ENCODE peak calls at places on chromosomes 16 and 17, in seven cellular contexts. G is GM23338, L is PC-9, F is tibial artery, T is left ventricle myocardium inferior, C is IMR-90, M is A549. V is an unnamed sample.

GRCh38 chr16:49643429-49644142 is 212.3 kb downstream of the ZNF423 start:
- DNase-seq in G (no peak), L (no peak), F (no peak), T (no peak), C (peak), M (no peak), V (peak)

GRCh38 chr17:19383681-19384470 is 3.1 kb downstream of the MFAP4 start:
- DNase-seq in G (no peak), L (no peak), F (peak), T (peak), C (peak), M (no peak), V (peak)

GRCh38 chr17:10733666-10734065 is 3.8 kb upstream of the TMEM220 start:
- DNase-seq in G (no peak), L (no peak), F (no peak), T (no peak), C (no peak), M (no peak), V (no peak)

GRCh38 chr17:62819511-62820221 is 11.6 kb upstream of the MARCHF10 start:
- DNase-seq in G (peak), L (peak), F (no peak), T (peak), C (peak), M (peak), V (peak)

GRCh38 chr16:2501938-2502900 is 11.5 kb upstream of the ATP6V0C start:
- DNase-seq in G (no peak), L (no peak), F (no peak), T (no peak), C (no peak), M (no peak), V (no peak)

GRCh38 chr17:5555254-5555653 is 29.1 kb downstream of the NLRP1 start:
- DNase-seq in G (no peak), L (peak), F (no peak), T (no peak), C (peak), M (no peak), V (no peak)

GRCh38 chr16:53944026-53944425 is 240.1 kb downstream of the FTO start:
- DNase-seq in G (no peak), L (peak), F (no peak), T (no peak), C (peak), M (no peak), V (no peak)

GRCh38 chr16:75224683-75225082 is 5.9 kb downstream of the CTRB1 start:
- DNase-seq in G (peak), L (no peak), F (peak), T (no peak), C (no peak), M (no peak), V (no peak)

GRCh38 chr17:73308017-73308823 is 3.6 kb downstream of the CDC42EP4 start:
- DNase-seq in G (no peak), L (peak), F (peak), T (peak), C (peak), M (peak), V (peak)

GRCh38 chr17:42274273-42274542 is 2.0 kb downstream of the STAT5B start:
- DNase-seq in G (no peak), L (no peak), F (no peak), T (no peak), C (no peak), M (no peak), V (no peak)

GRCh38 chr16:15879255-15879804 is 9.1 kb downstream of the CEP20 start:
- DNase-seq in G (no peak), L (peak), F (no peak), T (no peak), C (peak), M (peak), V (peak)

GRCh38 chr17:68794636-68795503 is 160.3 kb downstream of the ABCA8 start:
- DNase-seq in G (peak), L (no peak), F (no peak), T (peak), C (peak), M (no peak), V (peak)

GRCh38 chr16:75070055-75070841 is 46.3 kb downstream of the LDHD start:
- DNase-seq in G (no peak), L (no peak), F (no peak), T (peak), C (no peak), M (peak), V (no peak)

GRCh38 chr16:80936410-80936809 is 70.3 kb downstream of the CMC2 start:
- DNase-seq in G (no peak), L (no peak), F (no peak), T (no peak), C (peak), M (no peak), V (peak)

GRCh38 chr17:57906910-57907309 is 48.3 kb downstream of the CUEDC1 start:
- DNase-seq in G (peak), L (no peak), F (no peak), T (no peak), C (no peak), M (peak), V (no peak)

GRCh38 chr17:1907818-1908698 is 78.3 kb downstream of the RPA1 start:
- DNase-seq in G (peak), L (no peak), F (no peak), T (no peak), C (peak), M (no peak), V (peak)

GRCh38 chr17:19354123-19354522 is 8.4 kb downstream of the B9D1 start:
- DNase-seq in G (no peak), L (peak), F (no peak), T (no peak), C (peak), M (peak), V (peak)

GRCh38 chr16:75494696-75495601 is at the start of gene CHST6:
- DNase-seq in G (peak), L (no peak), F (no peak), T (peak), C (no peak), M (peak), V (peak)

GRCh38 chr17:42414782-42415409 is 8.2 kb downstream of the CAVIN1 start:
- DNase-seq in G (no peak), L (no peak), F (no peak), T (no peak), C (no peak), M (no peak), V (no peak)

GRCh38 chr16:22004321-22004720 is 3.4 kb upstream of the PDZD9 start:
- DNase-seq in G (no peak), L (no peak), F (no peak), T (no peak), C (no peak), M (no peak), V (no peak)

GRCh38 chr17:51260960-51261958 is 913 bp downstream of the UTP18 start:
- DNase-seq in G (peak), L (no peak), F (peak), T (peak), C (no peak), M (no peak), V (peak)

GRCh38 chr16:84514874-84515835 is 10.7 kb upstream of the MEAK7 start:
- DNase-seq in G (no peak), L (peak), F (no peak), T (peak), C (no peak), M (no peak), V (no peak)

GRCh38 chr16:48580925-48581500 is 29.0 kb downstream of the N4BP1 start:
- DNase-seq in G (no peak), L (no peak), F (no peak), T (no peak), C (no peak), M (no peak), V (no peak)

GRCh38 chr17:31820691-31821435 is 38.2 kb downstream of the COPRS start:
- DNase-seq in G (no peak), L (no peak), F (no peak), T (no peak), C (peak), M (no peak), V (no peak)

GRCh38 chr16:11203111-11203623 is 52.8 kb downstream of the SOCS1 start:
- DNase-seq in G (no peak), L (peak), F (no peak), T (no peak), C (no peak), M (no peak), V (no peak)

GRCh38 chr17:57305918-57306317 is 49.6 kb downstream of the MSI2 start:
- DNase-seq in G (no peak), L (peak), F (no peak), T (no peak), C (no peak), M (no peak), V (no peak)

GRCh38 chr17:37299257-37299985 is 76.4 kb upstream of the C17orf78 start:
- DNase-seq in G (peak), L (no peak), F (no peak), T (no peak), C (no peak), M (no peak), V (peak)

GRCh38 chr17:50102164-50102991 is 7.2 kb downstream of the PDK2 start:
- DNase-seq in G (no peak), L (peak), F (peak), T (peak), C (no peak), M (no peak), V (no peak)

GRCh38 chr17:14499976-14500375 is 199.1 kb downstream of the HS3ST3B1 start:
- DNase-seq in G (no peak), L (no peak), F (no peak), T (no peak), C (no peak), M (no peak), V (no peak)

GRCh38 chr17:78179372-78179771 is 7.5 kb downstream of the TK1 start:
- DNase-seq in G (no peak), L (peak), F (peak), T (no peak), C (peak), M (no peak), V (peak)

GRCh38 chr16:19113577-19114358 is at the start of gene ITPRIPL2:
- DNase-seq in G (peak), L (peak), F (peak), T (peak), C (peak), M (peak), V (peak)

GRCh38 chr16:734981-735881 is 5.6 kb downstream of the CIAO3 start:
- DNase-seq in G (no peak), L (peak), F (peak), T (no peak), C (no peak), M (no peak), V (no peak)

GRCh38 chr16:88383401-88384221 is 852 bp downstream of the ZNF469 start:
- DNase-seq in G (peak), L (no peak), F (peak), T (peak), C (peak), M (peak), V (peak)

GRCh38 chr17:31549121-31549524 is 157.6 kb downstream of the RAB11FIP4 start:
- DNase-seq in G (no peak), L (no peak), F (no peak), T (no peak), C (no peak), M (peak), V (no peak)

GRCh38 chr17:77358801-77359716 is 218.3 kb downstream of the SEC14L1 start:
- DNase-seq in G (no peak), L (no peak), F (no peak), T (no peak), C (no peak), M (no peak), V (no peak)

GRCh38 chr17:82243648-82244412 is 15.0 kb downstream of the SLC16A3 start:
- DNase-seq in G (no peak), L (no peak), F (no peak), T (no peak), C (no peak), M (no peak), V (no peak)

GRCh38 chr17:50556803-50557202 is 3.7 kb upstream of the CACNA1G start:
- DNase-seq in G (no peak), L (no peak), F (no peak), T (peak), C (no peak), M (no peak), V (no peak)

GRCh38 chr16:47905771-47906170 is 250.0 kb downstream of the ABCC12 start:
- DNase-seq in G (no peak), L (no peak), F (no peak), T (no peak), C (peak), M (no peak), V (peak)

GRCh38 chr17:48539177-48539576 is 5.7 kb downstream of the HOXB2 start:
- DNase-seq in G (no peak), L (no peak), F (no peak), T (no peak), C (peak), M (no peak), V (no peak)

GRCh38 chr16:89593841-89594240 is 18.3 kb downstream of the CPNE7 start:
- DNase-seq in G (no peak), L (no peak), F (no peak), T (no peak), C (no peak), M (no peak), V (no peak)

GRCh38 chr17:71022758-71023157 is 853.4 kb downstream of the KCNJ2 start:
- DNase-seq in G (no peak), L (no peak), F (no peak), T (no peak), C (no peak), M (no peak), V (no peak)

GRCh38 chr17:71024969-71025368 is 855.6 kb downstream of the KCNJ2 start:
- DNase-seq in G (no peak), L (no peak), F (no peak), T (no peak), C (no peak), M (no peak), V (no peak)

GRCh38 chr17:71024172-71024571 is 854.8 kb downstream of the KCNJ2 start:
- DNase-seq in G (no peak), L (no peak), F (no peak), T (no peak), C (peak), M (no peak), V (peak)

GRCh38 chr17:71019699-71020098 is 850.4 kb downstream of the KCNJ2 start:
- DNase-seq in G (peak), L (no peak), F (no peak), T (no peak), C (no peak), M (no peak), V (no peak)

GRCh38 chr17:71023631-71024030 is 854.3 kb downstream of the KCNJ2 start:
- DNase-seq in G (no peak), L (no peak), F (no peak), T (no peak), C (no peak), M (no peak), V (peak)
- TF ChIP-seq CTCF in G (no peak), L (no peak), F (no peak), T (no peak), C (no peak), M (no peak), V (no peak)

DNA sequence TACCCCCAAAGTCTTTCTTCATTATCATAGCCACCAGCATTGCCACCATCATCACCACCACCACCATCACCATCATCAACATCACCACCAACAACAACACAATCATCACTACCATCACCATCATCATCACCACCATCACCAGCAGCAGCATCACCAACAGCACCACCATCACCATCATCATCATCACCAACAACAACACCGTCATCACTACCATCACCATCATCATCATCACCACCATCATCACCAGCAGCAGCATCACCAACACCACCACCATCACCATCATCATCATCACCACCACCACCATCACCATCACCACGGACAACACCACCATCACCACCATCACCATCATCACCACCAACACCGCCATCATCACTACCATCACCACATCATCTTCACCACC is 500 bp upstream of the TMEM114 start:
- DNase-seq in G (no peak), L (no peak), F (no peak), T (no peak), C (no peak), M (no peak), V (no peak)
- H3K4me3 ChIP-seq in G (peak), L (no peak), F (no peak), T (no peak), C (no peak), M (no peak), V (no peak)

GRCh38 chr17:67376509-67376891 is 581 bp upstream of the PITPNC1 start:
- DNase-seq in G (no peak), L (no peak), F (no peak), T (no peak), C (peak), M (no peak), V (peak)

GRCh38 chr17:67375761-67376160 is 1.3 kb upstream of the PITPNC1 start:
- DNase-seq in G (no peak), L (no peak), F (no peak), T (no peak), C (no peak), M (no peak), V (no peak)

GRCh38 chr17:67378444-67379250 is 1.6 kb downstream of the PITPNC1 start:
- DNase-seq in G (peak), L (peak), F (peak), T (peak), C (peak), M (peak), V (peak)

GRCh38 chr17:67377727-67378443 is 804 bp downstream of the PITPNC1 start:
- DNase-seq in G (peak), L (no peak), F (peak), T (peak), C (peak), M (peak), V (peak)

DNA sequence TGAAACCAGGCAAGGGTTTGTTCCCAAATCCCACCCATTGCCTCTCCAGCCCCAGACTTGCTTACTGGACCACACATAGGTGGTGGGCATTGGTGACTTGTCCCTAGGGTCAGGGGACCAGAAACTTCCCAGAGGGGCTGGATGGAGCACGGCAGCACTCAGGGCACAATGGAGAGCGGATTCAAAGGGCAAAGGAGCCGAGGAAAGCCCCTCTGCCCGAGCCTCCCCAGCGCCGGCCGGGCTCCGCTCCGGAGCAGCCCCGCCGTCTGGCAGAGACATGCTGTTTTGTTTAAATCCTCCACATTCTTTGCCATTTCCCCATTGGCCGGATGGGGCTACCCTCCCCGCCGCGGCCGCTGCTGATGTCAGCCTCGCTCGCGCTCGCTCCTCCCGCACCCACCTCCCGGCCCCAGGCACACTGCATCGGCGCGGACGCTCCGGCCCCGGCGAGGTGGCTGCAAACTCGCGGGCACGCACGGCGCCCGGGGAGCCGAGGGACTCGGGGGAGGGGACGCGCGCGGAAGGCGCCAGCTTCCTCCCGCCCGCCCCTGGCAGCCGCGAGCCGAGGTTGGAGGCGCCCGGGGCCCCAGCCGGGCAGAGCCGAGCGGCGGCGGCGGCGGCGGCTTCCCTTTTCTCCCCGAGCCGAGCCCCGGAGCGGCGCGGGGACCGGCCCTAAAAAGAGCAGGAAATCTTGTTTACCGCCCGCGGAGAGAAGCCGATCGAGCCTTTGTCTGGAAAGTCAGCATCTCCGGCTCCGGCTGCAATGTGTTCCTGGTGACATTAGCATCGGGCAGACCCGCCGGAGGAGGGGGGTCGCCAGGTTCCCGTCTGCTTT is at the start of gene PITPNC1:
- DNase-seq in G (peak), L (peak), F (peak), T (peak), C (peak), M (peak), V (peak)
- TF ChIP-seq CTCF in G (no peak), L (no peak), F (peak), T (no peak), C (peak), M (peak), V (no peak)

GRCh38 chr16:4270595-4270994 is 2.2 kb downstream of the TFAP4 start:
- DNase-seq in G (no peak), L (no peak), F (no peak), T (no peak), C (no peak), M (no peak), V (no peak)
- H3K4me3 ChIP-seq in G (peak), L (peak), F (peak), T (peak), C (no peak), M (peak), V (no peak)

GRCh38 chr17:75231071-75231470 is 25.6 kb downstream of the NUP85 start:
- DNase-seq in G (no peak), L (no peak), F (no peak), T (no peak), C (no peak), M (no peak), V (no peak)

GRCh38 chr17:75227729-75228128 is 22.2 kb downstream of the NUP85 start:
- DNase-seq in G (no peak), L (no peak), F (no peak), T (no peak), C (no peak), M (no peak), V (no peak)

GRCh38 chr17:75224983-75225382 is 19.5 kb downstream of the NUP85 start:
- DNase-seq in G (no peak), L (no peak), F (no peak), T (no peak), C (no peak), M (no peak), V (no peak)

GRCh38 chr17:75228847-75229246 is 23.4 kb downstream of the NUP85 start:
- DNase-seq in G (no peak), L (no peak), F (no peak), T (no peak), C (no peak), M (no peak), V (no peak)

DNA sequence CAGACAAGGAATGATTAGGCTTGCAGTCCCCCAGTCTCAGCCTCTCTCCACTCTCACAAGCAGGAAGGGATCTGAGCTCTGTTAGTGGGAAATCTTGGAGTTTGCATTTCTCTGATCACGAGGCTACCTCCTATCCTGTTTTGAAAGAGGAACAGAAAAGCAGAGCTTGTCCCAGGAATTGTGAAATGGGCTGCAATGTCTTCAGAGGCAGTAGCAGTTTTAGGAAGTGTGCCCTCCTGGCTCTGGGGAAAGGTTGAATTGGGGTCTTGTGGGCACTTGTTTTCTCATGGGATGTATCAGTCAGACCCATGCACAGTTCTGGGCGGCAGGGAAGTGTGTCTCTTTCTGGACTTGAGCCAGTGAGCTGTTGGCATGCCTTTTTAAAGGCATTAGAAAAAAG is 22.8 kb downstream of the NUP85 start:
- DNase-seq in G (no peak), L (no peak), F (no peak), T (no peak), C (no peak), M (no peak), V (no peak)
- TF ChIP-seq CTCF in G (no peak), L (no peak), F (no peak), T (no peak), C (no peak), M (no peak), V (no peak)

V was measured in choroid plexus epithelial cell.